ENCODE peak calls at places on chromosomes 4 and X, in five cellular contexts. One of them, this sample, is unnamed.

GRCh38 chrX:129678176-129678880 is 23.6 kb upstream of the APLN start:
- DNase-seq in gastrocnemius medialis: no peak
- DNase-seq in ovary: no peak
- DNase-seq in heart left ventricle: peak; percentile 38
- DNase-seq in CD8-positive, alpha-beta memory T cell: peak; percentile 59
- DNase-seq in this sample: peak; percentile 51

GRCh38 chr4:35399912-35400311 is 844.4 kb downstream of the ARAP2 start:
- DNase-seq in gastrocnemius medialis: no peak
- DNase-seq in ovary: no peak
- DNase-seq in heart left ventricle: no peak
- DNase-seq in CD8-positive, alpha-beta memory T cell: no peak
- DNase-seq in this sample: no peak

GRCh38 chr4:182478475-182478874 is 235.3 kb downstream of the TENM3 start:
- DNase-seq in heart left ventricle: no peak
- DNase-seq in gastrocnemius medialis: no peak
- DNase-seq in CD8-positive, alpha-beta memory T cell: peak; percentile 7
- DNase-seq in ovary: no peak
- DNase-seq in this sample: peak; percentile 20

GRCh38 chrX:136867518-136867917 is 13.0 kb downstream of the RBMX start:
- DNase-seq in CD8-positive, alpha-beta memory T cell: no peak
- DNase-seq in ovary: no peak
- DNase-seq in heart left ventricle: no peak
- DNase-seq in gastrocnemius medialis: no peak
- DNase-seq in this sample: no peak

GRCh38 chrX:51420610-51421009 is 75.8 kb downstream of the NUDT11 start:
- DNase-seq in gastrocnemius medialis: no peak
- DNase-seq in heart left ventricle: no peak
- DNase-seq in CD8-positive, alpha-beta memory T cell: peak; percentile 14
- DNase-seq in ovary: peak; percentile 37
- DNase-seq in this sample: peak; percentile 45

GRCh38 chr4:174053895-174054294 is 229.6 kb downstream of the FBXO8 start:
- DNase-seq in gastrocnemius medialis: no peak
- DNase-seq in heart left ventricle: no peak
- DNase-seq in CD8-positive, alpha-beta memory T cell: no peak
- DNase-seq in ovary: no peak
- DNase-seq in this sample: no peak

GRCh38 chr4:180560896-180561295 is 1682.3 kb upstream of the TENM3 start:
- DNase-seq in gastrocnemius medialis: no peak
- DNase-seq in CD8-positive, alpha-beta memory T cell: no peak
- DNase-seq in ovary: no peak
- DNase-seq in heart left ventricle: no peak
- DNase-seq in this sample: no peak

GRCh38 chr4:173527103-173527876 is 2.7 kb downstream of the HAND2 start:
- DNase-seq in heart left ventricle: peak; percentile 45
- DNase-seq in gastrocnemius medialis: no peak
- DNase-seq in ovary: no peak
- DNase-seq in CD8-positive, alpha-beta memory T cell: no peak
- DNase-seq in this sample: no peak

GRCh38 chr4:101346562-101347266 is 612 bp downstream of the PPP3CA start:
- DNase-seq in ovary: peak; percentile 73
- DNase-seq in gastrocnemius medialis: peak; percentile 36
- DNase-seq in heart left ventricle: peak; percentile 59
- DNase-seq in CD8-positive, alpha-beta memory T cell: peak; percentile 71
- DNase-seq in this sample: peak; percentile 72

GRCh38 chr4:13384055-13384454 is 100.1 kb downstream of the RAB28 start:
- DNase-seq in ovary: no peak
- DNase-seq in heart left ventricle: no peak
- DNase-seq in CD8-positive, alpha-beta memory T cell: no peak
- DNase-seq in gastrocnemius medialis: no peak
- DNase-seq in this sample: no peak

GRCh38 chr4:142080960-142081359 is 444.6 kb downstream of the IL15 start:
- DNase-seq in gastrocnemius medialis: no peak
- DNase-seq in ovary: no peak
- DNase-seq in CD8-positive, alpha-beta memory T cell: no peak
- DNase-seq in heart left ventricle: no peak
- DNase-seq in this sample: no peak

GRCh38 chrX:101736651-101737050 is 77.0 kb upstream of the ARMCX2 start:
- DNase-seq in heart left ventricle: no peak
- DNase-seq in gastrocnemius medialis: no peak
- DNase-seq in CD8-positive, alpha-beta memory T cell: no peak
- DNase-seq in ovary: no peak
- DNase-seq in this sample: no peak

GRCh38 chr4:106986486-106986885 is 49.6 kb downstream of the DKK2 start:
- DNase-seq in ovary: no peak
- DNase-seq in CD8-positive, alpha-beta memory T cell: no peak
- DNase-seq in heart left ventricle: no peak
- DNase-seq in gastrocnemius medialis: no peak
- DNase-seq in this sample: no peak

GRCh38 chrX:7139202-7140081 is 8.1 kb upstream of the STS start:
- DNase-seq in CD8-positive, alpha-beta memory T cell: no peak
- DNase-seq in heart left ventricle: no peak
- DNase-seq in gastrocnemius medialis: no peak
- DNase-seq in ovary: no peak
- DNase-seq in this sample: no peak

GRCh38 chr4:13783800-13784411 is 156.4 kb upstream of the BOD1L1 start:
- DNase-seq in CD8-positive, alpha-beta memory T cell: no peak
- DNase-seq in ovary: no peak
- DNase-seq in gastrocnemius medialis: no peak
- DNase-seq in heart left ventricle: no peak
- DNase-seq in this sample: no peak

GRCh38 chr4:123350191-123350544 is 46.4 kb upstream of the SPRY1 start:
- DNase-seq in heart left ventricle: no peak
- DNase-seq in CD8-positive, alpha-beta memory T cell: no peak
- DNase-seq in ovary: no peak
- DNase-seq in gastrocnemius medialis: no peak
- DNase-seq in this sample: no peak

GRCh38 chr4:32864713-32865351 is 2144.7 kb downstream of the PCDH7 start:
- DNase-seq in heart left ventricle: no peak
- DNase-seq in CD8-positive, alpha-beta memory T cell: no peak
- DNase-seq in ovary: no peak
- DNase-seq in gastrocnemius medialis: no peak
- DNase-seq in this sample: no peak

GRCh38 chrX:95058815-95059214 is 1384.8 kb downstream of the FAM133A start:
- DNase-seq in ovary: no peak
- DNase-seq in heart left ventricle: no peak
- DNase-seq in CD8-positive, alpha-beta memory T cell: no peak
- DNase-seq in gastrocnemius medialis: no peak
- DNase-seq in this sample: no peak

GRCh38 chr4:165872443-165873297 is at the start of gene TLL1:
- DNase-seq in ovary: no peak
- DNase-seq in heart left ventricle: peak; percentile 33
- DNase-seq in CD8-positive, alpha-beta memory T cell: no peak
- DNase-seq in gastrocnemius medialis: no peak
- DNase-seq in this sample: no peak

GRCh38 chr4:87150498-87151261 is 69.7 kb downstream of the KLHL8 start:
- DNase-seq in heart left ventricle: peak; percentile 46
- DNase-seq in ovary: peak; percentile 47
- DNase-seq in CD8-positive, alpha-beta memory T cell: peak; percentile 42
- DNase-seq in gastrocnemius medialis: peak; percentile 12
- DNase-seq in this sample: peak; percentile 51

GRCh38 chr4:537436-538264 is 38.4 kb downstream of the TMEM271 start:
- DNase-seq in CD8-positive, alpha-beta memory T cell: no peak
- DNase-seq in heart left ventricle: no peak
- DNase-seq in gastrocnemius medialis: no peak
- DNase-seq in ovary: no peak
- DNase-seq in this sample: no peak

GRCh38 chr4:163284304-163284703 is 48.1 kb downstream of the NPY1R start:
- DNase-seq in gastrocnemius medialis: no peak
- DNase-seq in CD8-positive, alpha-beta memory T cell: no peak
- DNase-seq in heart left ventricle: no peak
- DNase-seq in ovary: no peak
- DNase-seq in this sample: no peak

GRCh38 chrX:129115104-129115503 is 408.2 kb downstream of the SMARCA1 start:
- DNase-seq in ovary: no peak
- DNase-seq in CD8-positive, alpha-beta memory T cell: no peak
- DNase-seq in heart left ventricle: no peak
- DNase-seq in gastrocnemius medialis: no peak
- DNase-seq in this sample: no peak

GRCh38 chr4:4969298-4969697 is 50.0 kb downstream of the CYTL1 start:
- DNase-seq in CD8-positive, alpha-beta memory T cell: no peak
- DNase-seq in heart left ventricle: no peak
- DNase-seq in ovary: no peak
- DNase-seq in gastrocnemius medialis: peak; percentile 29
- DNase-seq in this sample: no peak

GRCh38 chr4:78683352-78683751 is 92.8 kb upstream of the BMP2K start:
- DNase-seq in gastrocnemius medialis: no peak
- DNase-seq in ovary: no peak
- DNase-seq in heart left ventricle: no peak
- DNase-seq in CD8-positive, alpha-beta memory T cell: no peak
- DNase-seq in this sample: no peak

DNA sequence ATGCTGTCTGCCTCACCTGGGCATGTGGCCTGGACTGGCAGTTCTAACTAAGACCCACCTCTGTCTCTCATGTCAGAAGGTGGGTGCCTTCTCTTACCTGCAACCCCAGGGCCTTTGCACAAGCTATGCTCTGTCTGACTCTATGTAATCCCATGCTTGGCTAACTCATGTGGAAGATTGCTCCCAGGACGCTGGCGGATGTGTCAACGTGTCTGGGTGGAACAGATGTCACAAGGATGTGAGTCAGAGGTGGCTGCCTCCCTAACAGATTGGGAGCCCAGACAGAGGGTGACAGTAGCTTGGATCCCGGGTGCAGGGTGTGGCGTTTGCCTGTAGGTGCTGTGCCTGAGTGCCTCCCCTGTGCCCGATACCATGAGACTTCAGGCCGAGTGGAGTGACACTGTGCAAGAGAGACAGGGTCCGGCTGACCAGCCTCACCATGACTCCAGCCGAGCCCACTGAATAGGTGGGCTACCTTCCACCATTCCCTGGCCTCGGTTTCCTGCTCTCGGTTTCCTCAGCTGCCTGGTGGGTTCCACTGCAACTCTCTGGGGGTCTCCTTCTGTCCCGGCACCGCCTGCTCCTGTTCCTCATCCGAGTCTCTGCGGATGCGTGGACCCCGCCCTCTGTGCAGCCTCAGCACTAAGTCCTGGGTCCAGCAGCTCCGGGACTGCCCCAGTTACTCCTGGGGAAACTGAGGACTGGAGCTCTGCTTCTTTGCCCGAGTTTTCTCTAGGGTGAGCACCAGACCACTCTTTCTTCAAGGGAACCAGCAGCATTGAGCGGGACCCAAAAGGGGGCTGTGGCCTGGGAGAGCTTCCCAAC is 11.0 kb downstream of the SH3BP2 start:
- DNase-seq in ovary: no peak
- DNase-seq in gastrocnemius medialis: peak; percentile 22
- DNase-seq in heart left ventricle: no peak
- DNase-seq in CD8-positive, alpha-beta memory T cell: no peak
- DNase-seq in this sample: no peak
- H3K4me1 ChIP-seq in ovary: peaks cover 28% of the 10 kb centered on the region
- H3K4me1 ChIP-seq in gastrocnemius medialis: peaks cover 54% of the 10 kb centered on the region
- H3K4me1 ChIP-seq in heart left ventricle: peaks cover 90% of the 10 kb centered on the region
- H3K4me1 ChIP-seq in CD8-positive, alpha-beta memory T cell: peaks cover 30% of the 10 kb centered on the region
- H3K4me1 ChIP-seq in this sample: peaks cover 30% of the 10 kb centered on the region

DNA sequence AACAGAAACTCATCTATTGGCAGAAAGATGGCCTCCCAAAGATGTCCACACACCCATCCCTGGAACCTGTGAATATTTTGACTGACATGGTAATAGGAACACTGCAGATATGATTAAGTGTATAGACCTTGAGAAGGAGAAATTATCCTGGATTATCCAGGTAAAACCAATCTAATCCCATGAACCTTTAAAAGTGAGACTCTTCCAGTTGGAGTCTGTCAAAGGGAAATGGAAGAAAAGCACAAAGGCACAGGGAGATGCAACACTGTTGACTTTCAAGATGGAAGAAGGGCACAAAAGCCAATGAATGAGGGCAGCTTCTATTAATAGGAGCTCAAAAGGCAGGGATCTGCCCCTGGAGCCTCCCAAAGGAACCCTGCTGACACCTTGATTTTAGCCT is 83.0 kb downstream of the AMELX start:
- DNase-seq in heart left ventricle: no peak
- DNase-seq in CD8-positive, alpha-beta memory T cell: no peak
- DNase-seq in gastrocnemius medialis: no peak
- DNase-seq in ovary: no peak
- DNase-seq in this sample: no peak
- H3K27me3 ChIP-seq in heart left ventricle: peaks cover 16% of the 10 kb centered on the region
- H3K27me3 ChIP-seq in CD8-positive, alpha-beta memory T cell: no peaks in the 10 kb centered on the region
- H3K27me3 ChIP-seq in gastrocnemius medialis: no peaks in the 10 kb centered on the region
- H3K27me3 ChIP-seq in ovary: no peaks in the 10 kb centered on the region
- H3K27me3 ChIP-seq in this sample: no peaks in the 10 kb centered on the region

GRCh38 chrX:10965399-10965798 is 145.7 kb upstream of the HCCS start:
- DNase-seq in ovary: no peak
- DNase-seq in gastrocnemius medialis: no peak
- DNase-seq in heart left ventricle: no peak
- DNase-seq in CD8-positive, alpha-beta memory T cell: no peak
- DNase-seq in this sample: no peak
- H3K4me3 ChIP-seq in ovary: no peak overlapping the region
- H3K4me3 ChIP-seq in gastrocnemius medialis: no peak overlapping the region
- H3K4me3 ChIP-seq in heart left ventricle: no peak overlapping the region
- H3K4me3 ChIP-seq in CD8-positive, alpha-beta memory T cell: no peak overlapping the region
- H3K4me3 ChIP-seq in this sample: no peak overlapping the region

GRCh38 chr4:73600917-73601316 is 19.3 kb downstream of the RASSF6 start:
- DNase-seq in CD8-positive, alpha-beta memory T cell: no peak
- DNase-seq in ovary: no peak
- DNase-seq in gastrocnemius medialis: no peak
- DNase-seq in heart left ventricle: no peak
- DNase-seq in this sample: no peak

GRCh38 chr4:73603307-73603710 is 16.9 kb downstream of the RASSF6 start:
- DNase-seq in CD8-positive, alpha-beta memory T cell: no peak
- DNase-seq in heart left ventricle: no peak
- DNase-seq in gastrocnemius medialis: no peak
- DNase-seq in ovary: no peak
- DNase-seq in this sample: no peak

GRCh38 chr4:73607375-73608026 is 12.7 kb downstream of the RASSF6 start:
- DNase-seq in ovary: no peak
- DNase-seq in CD8-positive, alpha-beta memory T cell: no peak
- DNase-seq in heart left ventricle: no peak
- DNase-seq in gastrocnemius medialis: no peak
- DNase-seq in this sample: no peak

GRCh38 chr4:73606465-73606974 is 13.7 kb downstream of the RASSF6 start:
- DNase-seq in gastrocnemius medialis: no peak
- DNase-seq in heart left ventricle: no peak
- DNase-seq in CD8-positive, alpha-beta memory T cell: no peak
- DNase-seq in ovary: no peak
- DNase-seq in this sample: peak; percentile 4

DNA sequence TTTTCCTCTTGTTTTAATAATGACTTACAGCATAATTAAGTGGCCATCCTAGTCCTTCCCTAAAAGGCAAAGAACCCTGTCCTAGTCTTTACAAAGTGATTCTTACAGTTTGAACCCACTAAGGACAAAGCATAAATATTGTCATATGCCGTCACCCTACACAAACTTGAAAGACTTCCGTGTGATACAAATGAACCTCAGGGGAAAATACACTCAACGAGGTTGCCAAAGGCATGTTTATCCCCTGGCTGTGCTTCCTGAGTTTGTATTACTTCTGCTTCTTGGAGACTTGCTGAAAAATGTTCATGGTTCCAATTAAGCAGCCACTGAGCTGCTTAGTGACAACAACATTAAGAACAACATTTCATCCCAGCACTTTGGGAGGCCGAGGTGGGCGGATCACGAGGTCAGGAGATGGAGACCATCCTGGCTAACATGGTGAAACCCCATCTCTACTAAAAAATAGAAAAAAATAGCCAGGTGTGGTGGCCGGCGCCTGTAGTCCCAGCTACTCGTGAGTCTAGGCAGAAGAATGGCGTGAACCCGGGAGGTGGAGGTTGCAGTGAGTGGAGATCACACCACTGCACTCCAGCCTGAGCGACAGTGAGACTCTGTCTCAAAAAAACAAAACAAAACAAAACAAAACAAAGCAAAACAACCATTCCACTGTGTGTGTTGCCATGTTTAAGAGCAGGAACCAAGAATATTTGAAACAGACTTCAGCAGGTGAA is 16.2 kb downstream of the RASSF6 start:
- DNase-seq in heart left ventricle: no peak
- DNase-seq in CD8-positive, alpha-beta memory T cell: no peak
- DNase-seq in gastrocnemius medialis: no peak
- DNase-seq in ovary: no peak
- DNase-seq in this sample: no peak
- H3K4me1 ChIP-seq in heart left ventricle: no peaks in the 10 kb centered on the region
- H3K4me1 ChIP-seq in CD8-positive, alpha-beta memory T cell: no peaks in the 10 kb centered on the region
- H3K4me1 ChIP-seq in gastrocnemius medialis: no peaks in the 10 kb centered on the region
- H3K4me1 ChIP-seq in ovary: peaks cover 2% of the 10 kb centered on the region
- H3K4me1 ChIP-seq in this sample: peaks cover 17% of the 10 kb centered on the region